ENCODE peak calls at places on chromosome 3, in five cellular contexts. One of them, this sample, is unnamed.

GRCh38 chr3:178350763-178351162 is 185.5 kb upstream of the KCNMB2 start:
- DNase-seq in T-helper 1 cell: no peak
- DNase-seq in H7: no peak
- DNase-seq in dermis blood vessel endothelial cell: no peak
- DNase-seq in head of caudate nucleus: no peak
- DNase-seq in this sample: no peak

GRCh38 chr3:65233561-65233960 is 545.8 kb upstream of the ADAMTS9 start:
- DNase-seq in head of caudate nucleus: no peak
- DNase-seq in dermis blood vessel endothelial cell: peak; percentile 13
- DNase-seq in T-helper 1 cell: no peak
- DNase-seq in H7: no peak
- DNase-seq in this sample: no peak

GRCh38 chr3:120780977-120781376 is 38.4 kb downstream of the GTF2E1 start:
- DNase-seq in head of caudate nucleus: no peak
- DNase-seq in T-helper 1 cell: no peak
- DNase-seq in H7: no peak
- DNase-seq in dermis blood vessel endothelial cell: peak; percentile 95
- DNase-seq in this sample: no peak

GRCh38 chr3:128360243-128360642 is 106.4 kb downstream of the DNAJB8 start:
- DNase-seq in head of caudate nucleus: no peak
- DNase-seq in H7: no peak
- DNase-seq in T-helper 1 cell: no peak
- DNase-seq in dermis blood vessel endothelial cell: no peak
- DNase-seq in this sample: no peak

GRCh38 chr3:38454884-38455638 is 1.4 kb downstream of the ACVR2B start:
- DNase-seq in head of caudate nucleus: peak; percentile 68
- DNase-seq in dermis blood vessel endothelial cell: peak; percentile 48
- DNase-seq in T-helper 1 cell: no peak
- DNase-seq in H7: peak; percentile 95
- DNase-seq in this sample: peak; percentile 83

GRCh38 chr3:186286114-186286513 is 75.9 kb downstream of the DGKG start:
- DNase-seq in H7: no peak
- DNase-seq in dermis blood vessel endothelial cell: peak; percentile 14
- DNase-seq in head of caudate nucleus: no peak
- DNase-seq in T-helper 1 cell: no peak
- DNase-seq in this sample: no peak

GRCh38 chr3:24472358-24472757 is 22.3 kb downstream of the THRB start:
- DNase-seq in dermis blood vessel endothelial cell: no peak
- DNase-seq in head of caudate nucleus: no peak
- DNase-seq in T-helper 1 cell: no peak
- DNase-seq in H7: no peak
- DNase-seq in this sample: no peak

GRCh38 chr3:3817870-3818269 is 18.6 kb downstream of the LRRN1 start:
- DNase-seq in H7: no peak
- DNase-seq in T-helper 1 cell: no peak
- DNase-seq in dermis blood vessel endothelial cell: no peak
- DNase-seq in head of caudate nucleus: no peak
- DNase-seq in this sample: no peak

GRCh38 chr3:78116874-78117273 is 1077.0 kb downstream of the ROBO2 start:
- DNase-seq in dermis blood vessel endothelial cell: no peak
- DNase-seq in H7: no peak
- DNase-seq in head of caudate nucleus: no peak
- DNase-seq in T-helper 1 cell: no peak
- DNase-seq in this sample: no peak

GRCh38 chr3:120142236-120142635 is 48.0 kb upstream of the GSK3B start:
- DNase-seq in head of caudate nucleus: no peak
- DNase-seq in dermis blood vessel endothelial cell: no peak
- DNase-seq in H7: no peak
- DNase-seq in T-helper 1 cell: no peak
- DNase-seq in this sample: no peak

GRCh38 chr3:10798600-10799367 is 17.2 kb upstream of the SLC6A11 start:
- DNase-seq in H7: no peak
- DNase-seq in dermis blood vessel endothelial cell: no peak
- DNase-seq in head of caudate nucleus: no peak
- DNase-seq in T-helper 1 cell: no peak
- DNase-seq in this sample: no peak

GRCh38 chr3:132545471-132545870 is 51.6 kb upstream of the ACKR4 start:
- DNase-seq in head of caudate nucleus: no peak
- DNase-seq in H7: no peak
- DNase-seq in dermis blood vessel endothelial cell: no peak
- DNase-seq in T-helper 1 cell: no peak
- DNase-seq in this sample: no peak

GRCh38 chr3:139935866-139936817 is 1.2 kb downstream of the CLSTN2 start:
- DNase-seq in head of caudate nucleus: no peak
- DNase-seq in dermis blood vessel endothelial cell: peak; percentile 5
- DNase-seq in T-helper 1 cell: no peak
- DNase-seq in H7: peak; percentile 75
- DNase-seq in this sample: no peak

GRCh38 chr3:53196575-53197407 is 35.8 kb downstream of the PRKCD start:
- DNase-seq in H7: peak; percentile 41
- DNase-seq in dermis blood vessel endothelial cell: peak; percentile 64
- DNase-seq in T-helper 1 cell: peak; percentile 48
- DNase-seq in head of caudate nucleus: peak; percentile 78
- DNase-seq in this sample: no peak

GRCh38 chr3:137692803-137693431 is 71.2 kb upstream of the SOX14 start:
- DNase-seq in dermis blood vessel endothelial cell: no peak
- DNase-seq in T-helper 1 cell: no peak
- DNase-seq in head of caudate nucleus: no peak
- DNase-seq in H7: peak; percentile 69
- DNase-seq in this sample: no peak

GRCh38 chr3:72533584-72534473 is 314.4 kb downstream of the SHQ1 start:
- DNase-seq in H7: no peak
- DNase-seq in T-helper 1 cell: no peak
- DNase-seq in head of caudate nucleus: no peak
- DNase-seq in dermis blood vessel endothelial cell: no peak
- DNase-seq in this sample: no peak

This sample was measured in D721Med.